ENCODE peak calls at places on chromosomes 16 and 17, in seven cellular contexts. One of them, this sample, is unnamed.

GRCh38 chr17:72332367-72332766 is 211.5 kb downstream of the SOX9 start:
- DNase-seq in foreskin fibroblast: no peak
- DNase-seq in iPS-NIHi11: no peak
- DNase-seq in AG08395: no peak
- DNase-seq in NCI-H187: no peak
- DNase-seq in activated T-cell treated with anti-CD3 and anti-CD28 coated beads for 1 hour: no peak
- DNase-seq in AG04449: no peak
- DNase-seq in this sample: no peak

GRCh38 chr17:6710317-6710716 is 2.9 kb downstream of the SLC13A5 start:
- DNase-seq in AG04449: no peak
- DNase-seq in activated T-cell treated with anti-CD3 and anti-CD28 coated beads for 1 hour: no peak
- DNase-seq in foreskin fibroblast: peak
- DNase-seq in NCI-H187: no peak
- DNase-seq in AG08395: no peak
- DNase-seq in iPS-NIHi11: no peak
- DNase-seq in this sample: no peak

GRCh38 chr17:9446528-9446927 is 129.1 kb downstream of the STX8 start:
- DNase-seq in NCI-H187: no peak
- DNase-seq in AG04449: no peak
- DNase-seq in foreskin fibroblast: no peak
- DNase-seq in AG08395: no peak
- DNase-seq in activated T-cell treated with anti-CD3 and anti-CD28 coated beads for 1 hour: no peak
- DNase-seq in iPS-NIHi11: no peak
- DNase-seq in this sample: no peak

GRCh38 chr17:836154-836553 is 54.0 kb downstream of the MRM3 start:
- DNase-seq in AG08395: peak
- DNase-seq in AG04449: no peak
- DNase-seq in NCI-H187: no peak
- DNase-seq in activated T-cell treated with anti-CD3 and anti-CD28 coated beads for 1 hour: no peak
- DNase-seq in iPS-NIHi11: no peak
- DNase-seq in foreskin fibroblast: peak
- DNase-seq in this sample: no peak

GRCh38 chr17:37039269-37039668 is 90.5 kb downstream of the AATF start:
- DNase-seq in NCI-H187: no peak
- DNase-seq in AG04449: no peak
- DNase-seq in foreskin fibroblast: no peak
- DNase-seq in AG08395: no peak
- DNase-seq in activated T-cell treated with anti-CD3 and anti-CD28 coated beads for 1 hour: no peak
- DNase-seq in iPS-NIHi11: no peak
- DNase-seq in this sample: no peak

GRCh38 chr17:18277076-18277475 is 16.6 kb downstream of the MIEF2 start:
- DNase-seq in NCI-H187: no peak
- DNase-seq in AG08395: no peak
- DNase-seq in activated T-cell treated with anti-CD3 and anti-CD28 coated beads for 1 hour: no peak
- DNase-seq in iPS-NIHi11: no peak
- DNase-seq in AG04449: no peak
- DNase-seq in foreskin fibroblast: no peak
- DNase-seq in this sample: no peak

GRCh38 chr17:44097110-44097810 is 26.2 kb downstream of the HDAC5 start:
- DNase-seq in activated T-cell treated with anti-CD3 and anti-CD28 coated beads for 1 hour: no peak
- DNase-seq in AG04449: no peak
- DNase-seq in NCI-H187: no peak
- DNase-seq in foreskin fibroblast: peak
- DNase-seq in AG08395: peak
- DNase-seq in iPS-NIHi11: no peak
- DNase-seq in this sample: no peak

GRCh38 chr16:69100046-69100765 is 5.2 kb upstream of the HAS3 start:
- DNase-seq in iPS-NIHi11: no peak
- DNase-seq in NCI-H187: peak
- DNase-seq in AG08395: no peak
- DNase-seq in AG04449: no peak
- DNase-seq in foreskin fibroblast: no peak
- DNase-seq in activated T-cell treated with anti-CD3 and anti-CD28 coated beads for 1 hour: no peak
- DNase-seq in this sample: no peak

GRCh38 chr17:10767237-10767636 is 36.7 kb downstream of the TMEM238L start:
- DNase-seq in NCI-H187: no peak
- DNase-seq in AG04449: no peak
- DNase-seq in iPS-NIHi11: no peak
- DNase-seq in activated T-cell treated with anti-CD3 and anti-CD28 coated beads for 1 hour: no peak
- DNase-seq in foreskin fibroblast: no peak
- DNase-seq in AG08395: no peak
- DNase-seq in this sample: no peak

GRCh38 chr16:89873109-89873821 is at the start of gene TCF25:
- DNase-seq in iPS-NIHi11: peak
- DNase-seq in NCI-H187: peak
- DNase-seq in activated T-cell treated with anti-CD3 and anti-CD28 coated beads for 1 hour: peak
- DNase-seq in AG08395: peak
- DNase-seq in foreskin fibroblast: peak
- DNase-seq in AG04449: no peak
- DNase-seq in this sample: peak

GRCh38 chr16:9049241-9049640 is 42.2 kb upstream of the HAPSTR1 start:
- DNase-seq in iPS-NIHi11: no peak
- DNase-seq in AG08395: no peak
- DNase-seq in activated T-cell treated with anti-CD3 and anti-CD28 coated beads for 1 hour: no peak
- DNase-seq in foreskin fibroblast: peak
- DNase-seq in AG04449: peak
- DNase-seq in NCI-H187: no peak
- DNase-seq in this sample: no peak

GRCh38 chr17:47720754-47721533 is 12.1 kb upstream of the TBX21 start:
- DNase-seq in NCI-H187: no peak
- DNase-seq in AG08395: peak
- DNase-seq in iPS-NIHi11: peak
- DNase-seq in activated T-cell treated with anti-CD3 and anti-CD28 coated beads for 1 hour: peak
- DNase-seq in foreskin fibroblast: peak
- DNase-seq in AG04449: no peak
- DNase-seq in this sample: peak

This sample was measured in neural progenitor cell.